ENCODE peak calls at places on chromosomes 16 and 17, in ten cellular contexts. One of them, this sample, is unnamed.

GRCh38 chr16:55323637-55324490 is at the start of gene IRX6:
- DNase-seq in AG09309: peak; percentile 5
- DNase-seq in thoracic aorta: no peak
- DNase-seq in right atrium auricular region: no peak
- DNase-seq in fibroblast of lung: no peak
- DNase-seq in HS-5: no peak
- DNase-seq in C1 segment of cervical spinal cord: no peak
- DNase-seq in astrocyte of the spinal cord: no peak
- DNase-seq in KG1: no peak
- DNase-seq in PC-9: no peak
- DNase-seq in this sample: no peak

GRCh38 chr17:77254961-77255741 is 114.4 kb downstream of the SEC14L1 start:
- DNase-seq in HS-5: peak; percentile 92
- DNase-seq in astrocyte of the spinal cord: peak; percentile 75
- DNase-seq in C1 segment of cervical spinal cord: no peak
- DNase-seq in right atrium auricular region: no peak
- DNase-seq in AG09309: peak; percentile 82
- DNase-seq in KG1: no peak
- DNase-seq in PC-9: peak; percentile 95
- DNase-seq in fibroblast of lung: peak; percentile 88
- DNase-seq in thoracic aorta: no peak
- DNase-seq in this sample: no peak

GRCh38 chr17:82567286-82567685 is 47.8 kb downstream of the FOXK2 start:
- DNase-seq in PC-9: no peak
- DNase-seq in astrocyte of the spinal cord: no peak
- DNase-seq in AG09309: no peak
- DNase-seq in right atrium auricular region: no peak
- DNase-seq in KG1: no peak
- DNase-seq in HS-5: no peak
- DNase-seq in fibroblast of lung: no peak
- DNase-seq in thoracic aorta: no peak
- DNase-seq in C1 segment of cervical spinal cord: no peak
- DNase-seq in this sample: no peak

GRCh38 chr17:6072157-6072556 is 2.0 kb downstream of the WSCD1 start:
- DNase-seq in astrocyte of the spinal cord: peak; percentile 7
- DNase-seq in right atrium auricular region: no peak
- DNase-seq in C1 segment of cervical spinal cord: no peak
- DNase-seq in PC-9: no peak
- DNase-seq in fibroblast of lung: peak; percentile 8
- DNase-seq in HS-5: peak; percentile 46
- DNase-seq in AG09309: no peak
- DNase-seq in KG1: no peak
- DNase-seq in thoracic aorta: no peak
- DNase-seq in this sample: no peak

GRCh38 chr16:52547001-52547833 is at the start of gene TOX3:
- DNase-seq in C1 segment of cervical spinal cord: no peak
- DNase-seq in thoracic aorta: no peak
- DNase-seq in right atrium auricular region: no peak
- DNase-seq in astrocyte of the spinal cord: no peak
- DNase-seq in HS-5: no peak
- DNase-seq in AG09309: no peak
- DNase-seq in KG1: no peak
- DNase-seq in fibroblast of lung: no peak
- DNase-seq in PC-9: no peak
- DNase-seq in this sample: no peak

GRCh38 chr17:29376667-29377268 is 13.4 kb upstream of the TAOK1 start:
- DNase-seq in AG09309: peak; percentile 41
- DNase-seq in astrocyte of the spinal cord: peak; percentile 90
- DNase-seq in right atrium auricular region: peak; percentile 59
- DNase-seq in fibroblast of lung: peak; percentile 92
- DNase-seq in KG1: no peak
- DNase-seq in HS-5: no peak
- DNase-seq in thoracic aorta: no peak
- DNase-seq in PC-9: no peak
- DNase-seq in C1 segment of cervical spinal cord: peak; percentile 83
- DNase-seq in this sample: peak; percentile 67

GRCh38 chr17:78737332-78737731 is 44.7 kb downstream of the CYTH1 start:
- DNase-seq in AG09309: peak; percentile 42
- DNase-seq in thoracic aorta: no peak
- DNase-seq in right atrium auricular region: no peak
- DNase-seq in KG1: no peak
- DNase-seq in fibroblast of lung: peak; percentile 84
- DNase-seq in astrocyte of the spinal cord: peak; percentile 68
- DNase-seq in HS-5: peak; percentile 58
- DNase-seq in C1 segment of cervical spinal cord: no peak
- DNase-seq in PC-9: peak; percentile 73
- DNase-seq in this sample: no peak

GRCh38 chr17:81851423-81851822 is 8.9 kb downstream of the P4HB start:
- DNase-seq in AG09309: no peak
- DNase-seq in astrocyte of the spinal cord: no peak
- DNase-seq in PC-9: no peak
- DNase-seq in C1 segment of cervical spinal cord: no peak
- DNase-seq in KG1: no peak
- DNase-seq in fibroblast of lung: no peak
- DNase-seq in HS-5: no peak
- DNase-seq in right atrium auricular region: no peak
- DNase-seq in thoracic aorta: no peak
- DNase-seq in this sample: no peak

GRCh38 chr16:3842994-3843393 is 37.5 kb downstream of the CREBBP start:
- DNase-seq in PC-9: no peak
- DNase-seq in right atrium auricular region: no peak
- DNase-seq in fibroblast of lung: peak; percentile 49
- DNase-seq in astrocyte of the spinal cord: no peak
- DNase-seq in KG1: no peak
- DNase-seq in HS-5: no peak
- DNase-seq in thoracic aorta: no peak
- DNase-seq in AG09309: no peak
- DNase-seq in C1 segment of cervical spinal cord: no peak
- DNase-seq in this sample: no peak

GRCh38 chr17:77098884-77099545 is 41.8 kb upstream of the SEC14L1 start:
- DNase-seq in HS-5: no peak
- DNase-seq in thoracic aorta: no peak
- DNase-seq in PC-9: no peak
- DNase-seq in C1 segment of cervical spinal cord: peak; percentile 73
- DNase-seq in AG09309: peak; percentile 73
- DNase-seq in fibroblast of lung: peak; percentile 83
- DNase-seq in KG1: no peak
- DNase-seq in right atrium auricular region: peak; percentile 78
- DNase-seq in astrocyte of the spinal cord: peak; percentile 50
- DNase-seq in this sample: no peak

GRCh38 chr16:57430955-57431354 is 16.2 kb downstream of the CIAPIN1 start:
- DNase-seq in right atrium auricular region: no peak
- DNase-seq in PC-9: no peak
- DNase-seq in KG1: no peak
- DNase-seq in HS-5: no peak
- DNase-seq in fibroblast of lung: no peak
- DNase-seq in thoracic aorta: no peak
- DNase-seq in astrocyte of the spinal cord: no peak
- DNase-seq in C1 segment of cervical spinal cord: no peak
- DNase-seq in AG09309: no peak
- DNase-seq in this sample: no peak

GRCh38 chr17:43809121-43809520 is 23.8 kb downstream of the MPP3 start:
- DNase-seq in thoracic aorta: no peak
- DNase-seq in KG1: no peak
- DNase-seq in HS-5: no peak
- DNase-seq in right atrium auricular region: no peak
- DNase-seq in C1 segment of cervical spinal cord: no peak
- DNase-seq in AG09309: no peak
- DNase-seq in PC-9: no peak
- DNase-seq in fibroblast of lung: no peak
- DNase-seq in astrocyte of the spinal cord: no peak
- DNase-seq in this sample: no peak

GRCh38 chr16:49673442-49673841 is 182.5 kb downstream of the ZNF423 start:
- DNase-seq in right atrium auricular region: no peak
- DNase-seq in HS-5: no peak
- DNase-seq in PC-9: no peak
- DNase-seq in C1 segment of cervical spinal cord: no peak
- DNase-seq in fibroblast of lung: no peak
- DNase-seq in astrocyte of the spinal cord: no peak
- DNase-seq in AG09309: no peak
- DNase-seq in thoracic aorta: no peak
- DNase-seq in KG1: no peak
- DNase-seq in this sample: no peak

GRCh38 chr17:77591231-77591785 is 367.2 kb upstream of the TNRC6C start:
- DNase-seq in AG09309: no peak
- DNase-seq in astrocyte of the spinal cord: no peak
- DNase-seq in thoracic aorta: no peak
- DNase-seq in HS-5: no peak
- DNase-seq in right atrium auricular region: no peak
- DNase-seq in C1 segment of cervical spinal cord: no peak
- DNase-seq in fibroblast of lung: no peak
- DNase-seq in PC-9: no peak
- DNase-seq in KG1: no peak
- DNase-seq in this sample: no peak

GRCh38 chr17:13491916-13492315 is 109.8 kb downstream of the HS3ST3A1 start:
- DNase-seq in right atrium auricular region: no peak
- DNase-seq in astrocyte of the spinal cord: peak; percentile 59
- DNase-seq in HS-5: no peak
- DNase-seq in fibroblast of lung: no peak
- DNase-seq in KG1: no peak
- DNase-seq in PC-9: no peak
- DNase-seq in C1 segment of cervical spinal cord: no peak
- DNase-seq in AG09309: no peak
- DNase-seq in thoracic aorta: no peak
- DNase-seq in this sample: no peak

GRCh38 chr17:43871947-43872690 is 25.1 kb downstream of the CD300LG start:
- DNase-seq in astrocyte of the spinal cord: no peak
- DNase-seq in C1 segment of cervical spinal cord: no peak
- DNase-seq in thoracic aorta: no peak
- DNase-seq in right atrium auricular region: no peak
- DNase-seq in AG09309: no peak
- DNase-seq in fibroblast of lung: no peak
- DNase-seq in HS-5: no peak
- DNase-seq in KG1: no peak
- DNase-seq in PC-9: peak; percentile 70
- DNase-seq in this sample: no peak

GRCh38 chr17:16215002-16215272 is 397 bp downstream of the NCOR1 start:
- DNase-seq in AG09309: no peak
- DNase-seq in KG1: no peak
- DNase-seq in C1 segment of cervical spinal cord: peak; percentile 64
- DNase-seq in fibroblast of lung: no peak
- DNase-seq in thoracic aorta: no peak
- DNase-seq in astrocyte of the spinal cord: peak; percentile 37
- DNase-seq in PC-9: no peak
- DNase-seq in HS-5: no peak
- DNase-seq in right atrium auricular region: no peak
- DNase-seq in this sample: no peak

GRCh38 chr17:75457047-75457654 is 716 bp downstream of the TMEM94 start:
- DNase-seq in HS-5: no peak
- DNase-seq in AG09309: no peak
- DNase-seq in thoracic aorta: no peak
- DNase-seq in KG1: no peak
- DNase-seq in C1 segment of cervical spinal cord: peak; percentile 30
- DNase-seq in fibroblast of lung: peak; percentile 47
- DNase-seq in astrocyte of the spinal cord: peak; percentile 47
- DNase-seq in PC-9: no peak
- DNase-seq in right atrium auricular region: no peak
- DNase-seq in this sample: no peak

GRCh38 chr17:72145972-72146755 is 25.3 kb downstream of the SOX9 start:
- DNase-seq in KG1: no peak
- DNase-seq in PC-9: no peak
- DNase-seq in AG09309: no peak
- DNase-seq in HS-5: no peak
- DNase-seq in thoracic aorta: no peak
- DNase-seq in right atrium auricular region: no peak
- DNase-seq in C1 segment of cervical spinal cord: no peak
- DNase-seq in astrocyte of the spinal cord: peak; percentile 14
- DNase-seq in fibroblast of lung: no peak
- DNase-seq in this sample: no peak

This sample was measured in non-pigmented ciliary epithelial cell.